ENCODE peak calls at places on chromosomes 7 and 10, in seven cellular contexts. O is H1; A is neural progenitor cell; R is cardiac fibroblast; Z is coronary artery; F is esophagus muscularis mucosa; X is CD8-positive, alpha-beta T cell. T is an unnamed sample.

GRCh38 chr10:33237736-33238624 is 96.5 kb downstream of the NRP1 start:
- DNase-seq in O (peak), F (peak), A (no peak), X (no peak), R (peak), Z (no peak), T (no peak)

GRCh38 chr10:4450981-4451501 is 375.0 kb upstream of the AKR1E2 start:
- DNase-seq in A (no peak), R (peak), F (no peak), O (no peak), Z (no peak), X (no peak), T (peak)

GRCh38 chr7:27779873-27780272 is 39.9 kb downstream of the TAX1BP1 start:
- DNase-seq in R (peak), Z (no peak), O (no peak), A (no peak), F (no peak), X (no peak), T (no peak)

GRCh38 chr10:122435212-122435827 is 19.1 kb upstream of the ARMS2 start:
- DNase-seq in A (peak), F (no peak), X (no peak), O (no peak), Z (no peak), R (peak), T (no peak)

GRCh38 chr10:119028900-119029612 is 458 bp upstream of the NANOS1 start:
- DNase-seq in A (peak), O (peak), Z (peak), F (peak), R (peak), X (peak), T (peak)

GRCh38 chr10:99551158-99551557 is 18.4 kb downstream of the NKX2-3 start:
- DNase-seq in O (no peak), Z (no peak), X (no peak), F (no peak), A (peak), R (peak), T (peak)

GRCh38 chr10:122492955-122493597 is 31.7 kb downstream of the HTRA1 start:
- DNase-seq in O (no peak), Z (no peak), A (no peak), F (no peak), X (no peak), R (peak), T (peak)

GRCh38 chr7:31478744-31479143 is 35.1 kb upstream of the ITPRID1 start:
- DNase-seq in A (no peak), X (no peak), Z (no peak), O (no peak), R (no peak), F (no peak), T (no peak)

GRCh38 chr7:14761506-14762296 is 140.8 kb downstream of the DGKB start:
- DNase-seq in O (no peak), R (peak), X (no peak), F (no peak), Z (no peak), A (no peak), T (peak)

GRCh38 chr10:69845574-69846251 is 44.0 kb downstream of the COL13A1 start:
- DNase-seq in R (peak), Z (no peak), F (no peak), X (no peak), O (no peak), A (no peak), T (no peak)

GRCh38 chr10:121158988-121159579 is 307.9 kb downstream of the WDR11 start:
- DNase-seq in Z (no peak), R (no peak), X (no peak), F (no peak), A (no peak), O (no peak), T (no peak)

GRCh38 chr7:155323001-155323638 is 25.4 kb downstream of the INSIG1 start:
- DNase-seq in Z (no peak), O (no peak), F (peak), A (no peak), X (no peak), R (no peak), T (no peak)

GRCh38 chr7:79837915-79838314 is 296.7 kb upstream of the GNAI1 start:
- DNase-seq in A (no peak), X (no peak), O (no peak), F (no peak), Z (no peak), R (peak), T (no peak)

GRCh38 chr10:119535310-119535709 is 7.2 kb downstream of the RGS10 start:
- DNase-seq in F (no peak), X (no peak), A (no peak), R (no peak), O (no peak), Z (no peak), T (no peak)

GRCh38 chr10:102814873-102815661 is 22.1 kb downstream of the CYP17A1 start:
- DNase-seq in O (no peak), X (no peak), A (no peak), R (peak), F (no peak), Z (peak), T (no peak)

GRCh38 chr7:139711991-139712753 is 65.6 kb downstream of the HIPK2 start:
- DNase-seq in F (no peak), Z (peak), O (no peak), R (no peak), X (no peak), A (peak), T (no peak)

GRCh38 chr10:47414752-47415519 is 30.8 kb upstream of the ZNF488 start:
- DNase-seq in X (no peak), F (no peak), R (no peak), Z (no peak), O (no peak), A (no peak), T (no peak)

GRCh38 chr10:90417056-90417455 is 440.8 kb downstream of the HTR7 start:
- DNase-seq in R (peak), A (no peak), X (no peak), O (no peak), Z (no peak), F (no peak), T (no peak)

GRCh38 chr10:110487411-110488123 is 10.1 kb upstream of the DUSP5 start:
- DNase-seq in O (no peak), A (no peak), F (no peak), R (no peak), Z (no peak), X (no peak), T (no peak)

GRCh38 chr10:74329873-74330272 is 178.9 kb downstream of the ADK start:
- DNase-seq in Z (no peak), R (no peak), A (no peak), O (no peak), F (no peak), X (no peak), T (no peak)

DNA sequence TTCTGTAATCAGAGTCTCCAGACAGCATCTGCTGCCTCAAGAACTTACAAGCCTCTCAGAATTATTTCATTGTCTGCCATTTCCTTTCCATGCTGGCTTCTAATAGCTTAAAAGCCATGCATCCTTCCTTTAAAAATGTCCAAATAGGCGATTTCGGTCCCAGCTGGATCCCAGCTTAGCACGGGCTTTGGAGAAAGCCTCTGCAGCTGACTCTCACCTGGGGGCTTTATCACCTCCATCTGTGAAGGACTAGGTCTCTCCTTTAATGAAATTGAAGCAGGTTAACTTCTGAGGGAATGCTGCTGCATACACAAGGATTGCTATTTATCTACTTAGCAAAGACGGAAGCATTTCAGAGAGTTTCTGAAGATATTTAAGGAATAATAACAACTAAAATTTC is 48.1 kb downstream of the MALRD1 start:
- DNase-seq in R (no peak), X (no peak), Z (no peak), F (no peak), A (peak), O (no peak), T (no peak)
- TF ChIP-seq CTCF in R (no peak), X (no peak), Z (no peak), F (no peak), A (no peak), O (no peak), T (no peak)

DNA sequence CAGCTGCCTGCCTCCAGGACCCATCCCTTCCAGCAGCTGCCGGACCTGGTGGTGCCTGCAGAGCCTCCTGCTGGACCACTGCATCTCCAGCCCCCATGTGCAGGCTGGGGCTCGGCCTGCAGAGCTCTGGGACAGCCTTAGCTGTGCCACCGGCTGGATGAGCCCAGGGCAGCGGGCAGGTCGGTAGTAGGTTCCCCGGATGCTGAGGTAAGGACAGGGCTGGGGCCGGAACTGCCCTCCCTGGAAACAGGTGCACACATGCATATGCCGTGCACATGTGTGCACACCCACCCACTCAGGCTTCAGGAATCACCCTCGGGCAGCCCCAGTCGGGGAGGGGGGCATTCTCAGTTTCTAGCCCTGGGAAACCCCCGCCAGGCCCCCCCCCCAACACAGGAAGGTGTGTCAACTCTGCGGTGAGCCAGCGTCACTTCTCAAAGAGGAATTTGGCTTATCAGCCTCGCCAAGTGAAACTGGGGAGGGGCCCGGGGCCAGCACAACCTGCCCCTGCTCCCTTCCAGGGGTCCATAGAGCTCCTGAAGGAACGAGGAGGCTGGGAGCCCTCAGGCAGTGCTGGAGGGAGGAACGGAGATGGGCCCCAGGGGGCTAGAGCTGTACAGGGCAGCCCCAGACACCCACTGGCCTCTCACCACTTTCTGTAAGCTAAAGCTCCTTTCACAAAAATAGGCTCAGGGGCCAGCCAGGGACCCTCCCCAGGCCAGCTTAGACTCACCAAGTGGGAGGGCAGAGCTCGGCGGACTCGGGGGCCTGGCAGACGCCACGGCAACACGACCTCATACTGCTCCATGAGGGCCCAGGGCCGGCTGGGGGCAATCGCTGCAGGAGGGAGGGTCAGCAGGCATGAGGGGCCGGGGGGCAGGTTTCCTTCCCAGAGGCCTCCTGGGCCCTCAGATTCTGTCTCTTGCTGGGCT is 1.7 kb downstream of the ADAM8 start:
- DNase-seq in X (peak), O (no peak), R (no peak), F (no peak), Z (no peak), A (no peak), T (no peak)
- TF ChIP-seq CTCF in X (no peak), O (peak), R (no peak), F (no peak), Z (no peak), A (no peak), T (no peak)

DNA sequence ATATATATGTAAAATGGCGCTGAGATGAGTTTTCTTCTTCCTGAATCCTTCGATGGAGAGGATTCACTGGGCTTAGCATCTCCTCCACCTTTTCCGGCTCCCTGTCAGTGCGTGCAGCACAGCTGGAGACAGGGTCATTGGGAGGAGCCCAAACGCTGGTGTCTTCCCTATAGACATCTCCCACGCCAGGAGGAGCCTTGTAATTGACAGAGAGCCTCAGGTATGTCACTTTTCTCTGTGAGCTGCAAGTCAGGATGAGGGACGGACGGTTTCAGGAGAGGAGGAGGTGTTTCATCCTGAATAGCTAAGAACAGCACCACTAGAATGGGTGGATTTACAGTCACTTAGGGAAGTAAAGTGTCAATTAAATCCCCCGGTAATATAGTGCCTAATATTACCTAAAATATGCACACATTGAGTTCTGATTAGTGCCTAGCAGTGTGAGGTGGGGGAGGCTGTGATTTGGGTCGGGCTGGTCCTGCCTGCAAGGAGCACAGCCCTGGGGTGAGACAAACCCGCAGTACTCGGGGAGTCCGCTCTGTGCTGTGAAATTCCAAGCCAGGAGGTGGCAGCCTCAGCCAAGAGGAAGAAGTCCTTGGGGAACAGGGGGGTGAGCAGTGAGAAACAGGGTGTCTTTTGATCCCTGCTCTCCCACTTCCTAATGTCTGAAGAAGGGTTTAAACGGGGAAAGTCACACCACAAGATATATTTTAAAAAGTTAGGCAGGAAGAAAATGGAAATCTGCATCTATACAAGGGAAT is 28.2 kb downstream of the IL15RA start:
- DNase-seq in X (no peak), R (peak), Z (no peak), A (peak), O (peak), F (no peak), T (no peak)
- TF ChIP-seq CTCF in X (no peak), R (peak), Z (no peak), A (peak), O (peak), F (peak), T (peak)

DNA sequence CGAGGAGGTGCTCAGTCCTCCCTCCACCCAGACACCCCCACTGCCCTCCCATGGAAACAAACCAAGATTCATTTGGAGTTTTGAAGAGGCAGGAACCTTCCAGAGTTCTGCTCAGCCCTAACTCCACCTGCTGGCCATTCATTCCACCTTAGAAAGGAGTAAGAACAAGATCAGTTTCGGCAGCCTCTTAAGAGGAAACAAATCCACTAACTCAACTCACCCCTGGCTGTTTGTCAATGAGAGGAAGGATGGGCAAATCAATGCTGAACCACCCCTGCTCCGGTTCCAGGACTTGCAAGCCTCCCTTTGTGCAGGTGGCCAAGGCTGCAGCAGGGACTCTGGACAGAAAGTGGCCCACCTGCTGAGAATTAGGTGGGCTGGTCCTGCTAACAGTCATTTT is 26.2 kb downstream of the CCDC3 start:
- DNase-seq in R (no peak), F (no peak), Z (peak), O (no peak), X (no peak), A (peak), T (no peak)
- TF ChIP-seq CTCF in R (no peak), F (no peak), Z (peak), O (peak), X (no peak), A (peak), T (no peak)

GRCh38 chr7:128948312-128948973 is 10.7 kb downstream of the IRF5 start:
- DNase-seq in A (no peak), Z (no peak), R (peak), F (no peak), X (no peak), O (no peak), T (no peak)

GRCh38 chr7:128947854-128948253 is 10.1 kb downstream of the IRF5 start:
- DNase-seq in F (no peak), X (no peak), O (no peak), A (no peak), Z (no peak), R (no peak), T (no peak)

GRCh38 chr7:128948976-128949760 is 11.4 kb downstream of the IRF5 start:
- DNase-seq in X (no peak), R (peak), Z (no peak), F (peak), O (no peak), A (no peak), T (no peak)

GRCh38 chr7:128945668-128946366 is 8.1 kb downstream of the IRF5 start:
- DNase-seq in A (no peak), O (no peak), F (peak), R (no peak), Z (no peak), X (no peak), T (no peak)

GRCh38 chr7:128946936-128947830 is 9.5 kb downstream of the IRF5 start:
- DNase-seq in F (peak), R (no peak), X (no peak), A (no peak), Z (no peak), O (no peak), T (no peak)
- TF ChIP-seq CTCF in F (no peak), R (peak), X (no peak), A (peak), Z (no peak), O (peak), T (no peak)